ENCODE peak calls at places on chromosomes 3 and 15, in ten cellular contexts. One of them, this sample, is unnamed.

GRCh38 chr15:91939432-91939831 is 85.9 kb downstream of the SLCO3A1 start:
- DNase-seq in NCI-H345: no peak
- DNase-seq in fibroblast of the conjunctiva: no peak
- DNase-seq in foreskin fibroblast: no peak
- DNase-seq in hippocampal formation: no peak
- DNase-seq in kidney tubule cell: peak; percentile 61
- DNase-seq in posterior vena cava: no peak
- DNase-seq in A549: no peak
- DNase-seq in AG09319: no peak
- DNase-seq in endothelial cell: no peak
- DNase-seq in this sample: no peak

GRCh38 chr3:111980716-111981456 is 2.1 kb downstream of the ABHD10 start:
- DNase-seq in hippocampal formation: no peak
- DNase-seq in fibroblast of the conjunctiva: no peak
- DNase-seq in endothelial cell: no peak
- DNase-seq in posterior vena cava: no peak
- DNase-seq in A549: no peak
- DNase-seq in NCI-H345: no peak
- DNase-seq in AG09319: no peak
- DNase-seq in foreskin fibroblast: no peak
- DNase-seq in kidney tubule cell: no peak
- DNase-seq in this sample: no peak

GRCh38 chr3:23288286-23288685 is 85.2 kb downstream of the UBE2E2 start:
- DNase-seq in AG09319: no peak
- DNase-seq in fibroblast of the conjunctiva: no peak
- DNase-seq in kidney tubule cell: no peak
- DNase-seq in endothelial cell: no peak
- DNase-seq in NCI-H345: no peak
- DNase-seq in hippocampal formation: no peak
- DNase-seq in posterior vena cava: no peak
- DNase-seq in foreskin fibroblast: peak; percentile 40
- DNase-seq in A549: no peak
- DNase-seq in this sample: peak; percentile 33

GRCh38 chr3:127158614-127159221 is 34.2 kb upstream of the PRR23E start:
- DNase-seq in A549: peak; percentile 6
- DNase-seq in NCI-H345: peak; percentile 40
- DNase-seq in kidney tubule cell: peak; percentile 25
- DNase-seq in fibroblast of the conjunctiva: no peak
- DNase-seq in AG09319: no peak
- DNase-seq in hippocampal formation: no peak
- DNase-seq in posterior vena cava: no peak
- DNase-seq in endothelial cell: peak; percentile 81
- DNase-seq in foreskin fibroblast: peak; percentile 43
- DNase-seq in this sample: peak; percentile 53

GRCh38 chr15:45126535-45127158 is 3.0 kb downstream of the DUOXA1 start:
- DNase-seq in endothelial cell: peak; percentile 39
- DNase-seq in hippocampal formation: no peak
- DNase-seq in NCI-H345: no peak
- DNase-seq in kidney tubule cell: peak; percentile 54
- DNase-seq in AG09319: no peak
- DNase-seq in A549: peak; percentile 17
- DNase-seq in fibroblast of the conjunctiva: no peak
- DNase-seq in posterior vena cava: no peak
- DNase-seq in foreskin fibroblast: peak; percentile 63
- DNase-seq in this sample: peak; percentile 42

GRCh38 chr15:74383695-74384565 is 16.5 kb upstream of the CYP11A1 start:
- DNase-seq in kidney tubule cell: peak; percentile 99
- DNase-seq in endothelial cell: no peak
- DNase-seq in hippocampal formation: no peak
- DNase-seq in foreskin fibroblast: peak; percentile 48
- DNase-seq in NCI-H345: no peak
- DNase-seq in fibroblast of the conjunctiva: no peak
- DNase-seq in A549: peak; percentile 33
- DNase-seq in posterior vena cava: no peak
- DNase-seq in AG09319: no peak
- DNase-seq in this sample: no peak

GRCh38 chr3:103056552-103056951 is 621.7 kb downstream of the ZPLD1 start:
- DNase-seq in AG09319: no peak
- DNase-seq in NCI-H345: no peak
- DNase-seq in posterior vena cava: no peak
- DNase-seq in endothelial cell: no peak
- DNase-seq in kidney tubule cell: no peak
- DNase-seq in foreskin fibroblast: no peak
- DNase-seq in A549: no peak
- DNase-seq in fibroblast of the conjunctiva: no peak
- DNase-seq in hippocampal formation: no peak
- DNase-seq in this sample: no peak

GRCh38 chr3:195877767-195878423 is 30.5 kb downstream of the TNK2 start:
- DNase-seq in hippocampal formation: no peak
- DNase-seq in A549: no peak
- DNase-seq in NCI-H345: no peak
- DNase-seq in foreskin fibroblast: no peak
- DNase-seq in fibroblast of the conjunctiva: no peak
- DNase-seq in posterior vena cava: no peak
- DNase-seq in AG09319: no peak
- DNase-seq in kidney tubule cell: no peak
- DNase-seq in endothelial cell: no peak
- DNase-seq in this sample: no peak

GRCh38 chr15:46266691-46267090 is 631.9 kb downstream of the SQOR start:
- DNase-seq in hippocampal formation: no peak
- DNase-seq in kidney tubule cell: no peak
- DNase-seq in foreskin fibroblast: no peak
- DNase-seq in NCI-H345: no peak
- DNase-seq in endothelial cell: no peak
- DNase-seq in A549: no peak
- DNase-seq in AG09319: no peak
- DNase-seq in fibroblast of the conjunctiva: no peak
- DNase-seq in posterior vena cava: no peak
- DNase-seq in this sample: no peak

GRCh38 chr3:160720123-160720746 is 35.8 kb upstream of the PPM1L start:
- DNase-seq in A549: no peak
- DNase-seq in hippocampal formation: no peak
- DNase-seq in posterior vena cava: no peak
- DNase-seq in endothelial cell: no peak
- DNase-seq in foreskin fibroblast: peak; percentile 14
- DNase-seq in AG09319: no peak
- DNase-seq in fibroblast of the conjunctiva: no peak
- DNase-seq in NCI-H345: no peak
- DNase-seq in kidney tubule cell: no peak
- DNase-seq in this sample: no peak

GRCh38 chr3:64270861-64271260 is 45.6 kb upstream of the PRICKLE2 start:
- DNase-seq in fibroblast of the conjunctiva: no peak
- DNase-seq in AG09319: no peak
- DNase-seq in endothelial cell: no peak
- DNase-seq in foreskin fibroblast: no peak
- DNase-seq in kidney tubule cell: no peak
- DNase-seq in NCI-H345: no peak
- DNase-seq in posterior vena cava: no peak
- DNase-seq in A549: no peak
- DNase-seq in hippocampal formation: no peak
- DNase-seq in this sample: no peak

GRCh38 chr3:52986938-52987337 is 58.9 kb downstream of the SFMBT1 start:
- DNase-seq in posterior vena cava: no peak
- DNase-seq in NCI-H345: no peak
- DNase-seq in endothelial cell: peak; percentile 22
- DNase-seq in foreskin fibroblast: peak; percentile 50
- DNase-seq in hippocampal formation: no peak
- DNase-seq in AG09319: no peak
- DNase-seq in kidney tubule cell: no peak
- DNase-seq in A549: peak; percentile 35
- DNase-seq in fibroblast of the conjunctiva: peak; percentile 24
- DNase-seq in this sample: peak; percentile 46

GRCh38 chr15:58551764-58552504 is 120.1 kb downstream of the LIPC start:
- DNase-seq in kidney tubule cell: peak; percentile 44
- DNase-seq in AG09319: peak; percentile 89
- DNase-seq in hippocampal formation: peak; percentile 24
- DNase-seq in posterior vena cava: no peak
- DNase-seq in NCI-H345: no peak
- DNase-seq in foreskin fibroblast: peak; percentile 91
- DNase-seq in fibroblast of the conjunctiva: peak; percentile 83
- DNase-seq in endothelial cell: no peak
- DNase-seq in A549: no peak
- DNase-seq in this sample: peak; percentile 94

GRCh38 chr3:10366681-10367101 is 45.8 kb upstream of the SEC13 start:
- DNase-seq in endothelial cell: no peak
- DNase-seq in fibroblast of the conjunctiva: peak; percentile 86
- DNase-seq in hippocampal formation: no peak
- DNase-seq in kidney tubule cell: peak; percentile 87
- DNase-seq in AG09319: peak; percentile 83
- DNase-seq in A549: peak; percentile 67
- DNase-seq in NCI-H345: no peak
- DNase-seq in posterior vena cava: peak; percentile 79
- DNase-seq in foreskin fibroblast: peak; percentile 97
- DNase-seq in this sample: peak; percentile 99

GRCh38 chr3:42535981-42536784 is 33.7 kb downstream of the VIPR1 start:
- DNase-seq in fibroblast of the conjunctiva: no peak
- DNase-seq in foreskin fibroblast: peak; percentile 28
- DNase-seq in hippocampal formation: no peak
- DNase-seq in NCI-H345: no peak
- DNase-seq in A549: peak; percentile 23
- DNase-seq in posterior vena cava: peak; percentile 72
- DNase-seq in endothelial cell: peak; percentile 47
- DNase-seq in AG09319: no peak
- DNase-seq in kidney tubule cell: peak; percentile 21
- DNase-seq in this sample: peak; percentile 28

This sample was measured in EH.